ENCODE peak calls at places on chromosome 14, in four cellular contexts. Y is substantia nigra, J is SW480, K is GM04503. M is an unnamed sample.

GRCh38 chr14:98210045-98210678 is 1061.8 kb downstream of the BCL11B start:
- DNase-seq in Y (no peak), J (no peak), K (no peak), M (peak)

GRCh38 chr14:23335623-23336022 is 14.4 kb downstream of the PABPN1 start:
- DNase-seq in Y (no peak), J (no peak), K (no peak), M (no peak)

GRCh38 chr14:36997843-36998242 is 174.6 kb downstream of the SLC25A21 start:
- DNase-seq in Y (no peak), J (no peak), K (no peak), M (no peak)

GRCh38 chr14:95931384-95931783 is 54.8 kb downstream of the TUNAR start:
- DNase-seq in Y (no peak), J (no peak), K (no peak), M (no peak)

GRCh38 chr14:31787377-31787776 is 226.2 kb downstream of the NUBPL start:
- DNase-seq in Y (no peak), J (peak), K (no peak), M (no peak)

GRCh38 chr14:77325746-77326094 is 4.9 kb downstream of the GSTZ1 start:
- DNase-seq in Y (no peak), J (no peak), K (no peak), M (no peak)

GRCh38 chr14:65833256-65833880 is 420.8 kb downstream of the FUT8 start:
- DNase-seq in Y (no peak), J (no peak), K (no peak), M (no peak)

GRCh38 chr14:30389134-30389900 is 169.6 kb upstream of the G2E3 start:
- DNase-seq in Y (no peak), J (no peak), K (no peak), M (no peak)

GRCh38 chr14:53458368-53458814 is 305.3 kb upstream of the DDHD1 start:
- DNase-seq in Y (no peak), J (peak), K (peak), M (no peak)

GRCh38 chr14:31510222-31510621 is 22.4 kb upstream of the GPR33 start:
- DNase-seq in Y (no peak), J (peak), K (no peak), M (no peak)

GRCh38 chr14:36221097-36221496 is 44.6 kb upstream of the PTCSC3 start:
- DNase-seq in Y (no peak), J (no peak), K (no peak), M (no peak)

GRCh38 chr14:47044841-47045240 is 393.3 kb upstream of the RPL10L start:
- DNase-seq in Y (no peak), J (peak), K (no peak), M (no peak)

GRCh38 chr14:65469903-65470302 is 57.4 kb downstream of the FUT8 start:
- DNase-seq in Y (no peak), J (no peak), K (no peak), M (no peak)

GRCh38 chr14:71474291-71474690 is 457.9 kb upstream of the RGS6 start:
- DNase-seq in Y (no peak), J (no peak), K (no peak), M (no peak)

GRCh38 chr14:56138987-56139386 is 20.8 kb downstream of the PELI2 start:
- DNase-seq in Y (no peak), J (no peak), K (no peak), M (no peak)

GRCh38 chr14:52902971-52903385 is 47.9 kb downstream of the FERMT2 start:
- DNase-seq in Y (no peak), J (no peak), K (no peak), M (no peak)

GRCh38 chr14:24355009-24355408 is 13.0 kb upstream of the NFATC4 start:
- DNase-seq in Y (no peak), J (no peak), K (no peak), M (no peak)

GRCh38 chr14:65453807-65454480 is 41.4 kb downstream of the FUT8 start:
- DNase-seq in Y (no peak), J (no peak), K (no peak), M (no peak)

GRCh38 chr14:31937730-31938346 is 139.3 kb upstream of the ARHGAP5 start:
- DNase-seq in Y (peak), J (peak), K (peak), M (peak)

GRCh38 chr14:84445486-84445885 is 1084.5 kb upstream of the FLRT2 start:
- DNase-seq in Y (no peak), J (no peak), K (no peak), M (no peak)

GRCh38 chr14:71908141-71908540 is 24.1 kb upstream of the RGS6 start:
- DNase-seq in Y (no peak), J (no peak), K (no peak), M (no peak)

GRCh38 chr14:103427485-103428443 is 42.5 kb downstream of the MARK3 start:
- DNase-seq in Y (no peak), J (peak), K (peak), M (no peak)

GRCh38 chr14:105865904-105866840 is 339.8 kb downstream of the TMEM121 start:
- DNase-seq in Y (no peak), J (no peak), K (no peak), M (no peak)

GRCh38 chr14:60311417-60311816 is 62.4 kb downstream of the PPM1A start:
- DNase-seq in Y (no peak), J (no peak), K (no peak), M (no peak)

GRCh38 chr14:50666772-50667490 is 1.2 kb downstream of the SAV1 start:
- DNase-seq in Y (peak), J (peak), K (no peak), M (peak)

GRCh38 chr14:69876221-69876847 is 2.9 kb upstream of the SMOC1 start:
- DNase-seq in Y (no peak), J (no peak), K (no peak), M (no peak)

GRCh38 chr14:76942288-76942778 is 86.2 kb downstream of the IRF2BPL start:
- DNase-seq in Y (no peak), J (no peak), K (no peak), M (no peak)

GRCh38 chr14:88630565-88630964 is 67.7 kb downstream of the ZC3H14 start:
- DNase-seq in Y (no peak), J (no peak), K (no peak), M (no peak)

GRCh38 chr14:76576047-76576741 is 185.1 kb upstream of the VASH1 start:
- DNase-seq in Y (no peak), J (no peak), K (no peak), M (no peak)

GRCh38 chr14:28635387-28635786 is 131.2 kb upstream of the FOXG1 start:
- DNase-seq in Y (no peak), J (peak), K (no peak), M (no peak)

GRCh38 chr14:90419200-90419599 is 22.4 kb downstream of the CALM1 start:
- DNase-seq in Y (no peak), J (peak), K (peak), M (no peak)

M was measured in CD4-positive, alpha-beta T cell.